ENCODE peak calls at places on chromosome 1, in six cellular contexts. One of them, this sample, is unnamed.

GRCh38 chr1:232894436-232894835 is 56.0 kb upstream of the NTPCR start:
- DNase-seq in NCI-H1694: no peak
- DNase-seq in A172: no peak
- DNase-seq in fibroblast of mammary gland: no peak
- DNase-seq in CD8-positive, alpha-beta memory T cell: no peak
- DNase-seq in hypothalamus: no peak
- DNase-seq in this sample: no peak

GRCh38 chr1:183872406-183872805 is 67.5 kb downstream of the RGL1 start:
- DNase-seq in NCI-H1694: no peak
- DNase-seq in A172: no peak
- DNase-seq in fibroblast of mammary gland: peak
- DNase-seq in CD8-positive, alpha-beta memory T cell: no peak
- DNase-seq in hypothalamus: no peak
- DNase-seq in this sample: no peak

GRCh38 chr1:23368562-23369334 is 888 bp downstream of the ZNF436 start:
- DNase-seq in NCI-H1694: peak
- DNase-seq in A172: peak
- DNase-seq in fibroblast of mammary gland: peak
- DNase-seq in CD8-positive, alpha-beta memory T cell: peak
- DNase-seq in hypothalamus: peak
- DNase-seq in this sample: peak

GRCh38 chr1:73761559-73761958 is 436.4 kb downstream of the LRRIQ3 start:
- DNase-seq in NCI-H1694: no peak
- DNase-seq in A172: no peak
- DNase-seq in fibroblast of mammary gland: no peak
- DNase-seq in CD8-positive, alpha-beta memory T cell: no peak
- DNase-seq in hypothalamus: no peak
- DNase-seq in this sample: no peak

GRCh38 chr1:99264201-99265021 is at the start of gene PLPPR4:
- DNase-seq in NCI-H1694: peak
- DNase-seq in A172: peak
- DNase-seq in fibroblast of mammary gland: peak
- DNase-seq in CD8-positive, alpha-beta memory T cell: no peak
- DNase-seq in hypothalamus: peak
- DNase-seq in this sample: peak

GRCh38 chr1:43344267-43344666 is 6.6 kb downstream of the MPL start:
- DNase-seq in NCI-H1694: no peak
- DNase-seq in A172: no peak
- DNase-seq in fibroblast of mammary gland: no peak
- DNase-seq in CD8-positive, alpha-beta memory T cell: no peak
- DNase-seq in hypothalamus: no peak
- DNase-seq in this sample: no peak

GRCh38 chr1:171438441-171438840 is 46.9 kb upstream of the PRRC2C start:
- DNase-seq in NCI-H1694: no peak
- DNase-seq in A172: peak
- DNase-seq in fibroblast of mammary gland: peak
- DNase-seq in CD8-positive, alpha-beta memory T cell: no peak
- DNase-seq in hypothalamus: no peak
- DNase-seq in this sample: no peak

GRCh38 chr1:107637101-107637500 is 327.9 kb downstream of the VAV3 start:
- DNase-seq in NCI-H1694: no peak
- DNase-seq in A172: no peak
- DNase-seq in fibroblast of mammary gland: no peak
- DNase-seq in CD8-positive, alpha-beta memory T cell: no peak
- DNase-seq in hypothalamus: no peak
- DNase-seq in this sample: no peak

GRCh38 chr1:97745912-97746311 is 174.9 kb downstream of the DPYD start:
- DNase-seq in NCI-H1694: no peak
- DNase-seq in A172: no peak
- DNase-seq in fibroblast of mammary gland: peak
- DNase-seq in CD8-positive, alpha-beta memory T cell: no peak
- DNase-seq in hypothalamus: no peak
- DNase-seq in this sample: no peak

GRCh38 chr1:24567792-24568388 is 12.0 kb downstream of the NCMAP start:
- DNase-seq in NCI-H1694: no peak
- DNase-seq in A172: no peak
- DNase-seq in fibroblast of mammary gland: no peak
- DNase-seq in CD8-positive, alpha-beta memory T cell: no peak
- DNase-seq in hypothalamus: no peak
- DNase-seq in this sample: no peak